ENCODE peak calls at places on chromosome 2, in eight cellular contexts. L is NCI-H1436, C is mucosa of descending colon, K is renal cortical epithelial cell, R is lower lobe of right lung, I is HFFc6, O is GM10248, W is tibial nerve. U is an unnamed sample.

GRCh38 chr2:10158681-10159080 is 36.1 kb downstream of the RRM2 start:
- DNase-seq in L (no peak), C (no peak), K (no peak), R (no peak), I (no peak), O (no peak), W (no peak), U (no peak)

GRCh38 chr2:164697688-164698290 is 76.5 kb upstream of the GRB14 start:
- DNase-seq in L (peak), C (no peak), K (peak), R (no peak), I (no peak), O (peak), W (no peak), U (no peak)

GRCh38 chr2:46226620-46227019 is 70.6 kb upstream of the EPAS1 start:
- DNase-seq in L (no peak), C (no peak), K (no peak), R (no peak), I (no peak), O (no peak), W (no peak), U (no peak)

GRCh38 chr2:66836851-66837250 is 401.9 kb downstream of the MEIS1 start:
- DNase-seq in L (no peak), C (no peak), K (no peak), R (no peak), I (no peak), O (no peak), W (no peak), U (no peak)

GRCh38 chr2:39091063-39091462 is 29.8 kb downstream of the SOS1 start:
- DNase-seq in L (no peak), C (no peak), K (no peak), R (no peak), I (no peak), O (no peak), W (no peak), U (no peak)

GRCh38 chr2:40400336-40400953 is 51.4 kb downstream of the SLC8A1 start:
- DNase-seq in L (no peak), C (no peak), K (no peak), R (no peak), I (no peak), O (no peak), W (no peak), U (no peak)

GRCh38 chr2:234406085-234406484 is 90.8 kb downstream of the ARL4C start:
- DNase-seq in L (no peak), C (no peak), K (peak), R (no peak), I (no peak), O (no peak), W (no peak), U (no peak)

GRCh38 chr2:54630841-54631497 is 92.5 kb upstream of the EML6 start:
- DNase-seq in L (no peak), C (no peak), K (no peak), R (no peak), I (no peak), O (no peak), W (no peak), U (no peak)

GRCh38 chr2:240875228-240876034 is 6.8 kb downstream of the AGXT start:
- DNase-seq in L (no peak), C (peak), K (no peak), R (no peak), I (no peak), O (no peak), W (no peak), U (no peak)

GRCh38 chr2:105873721-105874120 is 129.0 kb downstream of the NCK2 start:
- DNase-seq in L (no peak), C (no peak), K (peak), R (no peak), I (peak), O (peak), W (no peak), U (no peak)

GRCh38 chr2:30180230-30180629 is 33.4 kb downstream of the YPEL5 start:
- DNase-seq in L (no peak), C (no peak), K (no peak), R (no peak), I (no peak), O (no peak), W (no peak), U (no peak)

GRCh38 chr2:75896779-75897366 is 186.2 kb upstream of the GCFC2 start:
- DNase-seq in L (peak), C (no peak), K (peak), R (no peak), I (no peak), O (peak), W (no peak), U (peak)